ENCODE peak calls at places on chromosomes 3 and 15, in eight cellular contexts. G, U, N, K, T, S, R and H are unnamed samples.

GRCh38 chr3:170563712-170564423 is 22.0 kb downstream of the SLC7A14 start:
- DNase-seq in S (no peak), T (no peak), U (no peak), K (no peak), G (no peak), R (no peak), N (no peak), H (no peak)

GRCh38 chr15:79582650-79583049 is 150.5 kb downstream of the MINAR1 start:
- DNase-seq in T (no peak), K (no peak), R (no peak), G (no peak), N (no peak), S (no peak), U (no peak), H (no peak)

GRCh38 chr3:114554716-114555115 is 260.9 kb downstream of the TIGIT start:
- DNase-seq in T (no peak), S (no peak), N (no peak), G (no peak), U (no peak), R (no peak), K (no peak), H (no peak)

GRCh38 chr3:65659396-65659795 is 379.3 kb downstream of the MAGI1 start:
- DNase-seq in R (no peak), K (no peak), U (no peak), N (no peak), G (no peak), T (no peak), S (no peak), H (no peak)

GRCh38 chr3:126998728-126999127 is 15.8 kb downstream of the PLXNA1 start:
- DNase-seq in U (no peak), N (no peak), T (no peak), K (no peak), R (no peak), G (peak; percentile 44), S (no peak), H (no peak)

GRCh38 chr3:43291546-43291945 is 5.2 kb downstream of the SNRK start:
- DNase-seq in N (no peak), T (no peak), R (no peak), S (no peak), K (no peak), G (no peak), U (no peak), H (no peak)

GRCh38 chr15:65323071-65323511 is 18.6 kb downstream of the RNU5B-1 start:
- DNase-seq in R (no peak), T (peak; percentile 79), U (no peak), N (peak; percentile 56), K (peak; percentile 68), S (no peak), G (peak; percentile 41), H (no peak)

GRCh38 chr3:139689122-139689521 is 11.3 kb upstream of the NMNAT3 start:
- DNase-seq in G (no peak), N (no peak), K (peak; percentile 77), T (no peak), S (no peak), U (no peak), R (no peak), H (no peak)

GRCh38 chr3:156050918-156051317 is 69.5 kb upstream of the KCNAB1 start:
- DNase-seq in K (no peak), R (no peak), G (no peak), N (no peak), S (no peak), U (no peak), T (no peak), H (no peak)

GRCh38 chr3:61903931-61904657 is 342.7 kb downstream of the PTPRG start:
- DNase-seq in K (peak; percentile 48), T (peak; percentile 35), R (no peak), U (no peak), N (no peak), S (no peak), G (no peak), H (no peak)

GRCh38 chr15:90643301-90643632 is 73.9 kb upstream of the BLM start:
- DNase-seq in R (no peak), K (no peak), N (no peak), S (no peak), U (no peak), T (no peak), G (no peak), H (no peak)

GRCh38 chr15:90645873-90646605 is 71.1 kb upstream of the BLM start:
- DNase-seq in T (no peak), G (no peak), S (no peak), K (no peak), U (no peak), R (no peak), N (no peak), H (no peak)

GRCh38 chr15:90644946-90645725 is 72.0 kb upstream of the BLM start:
- DNase-seq in G (no peak), S (no peak), R (no peak), K (no peak), U (no peak), N (no peak), T (no peak), H (no peak)

GRCh38 chr15:90642464-90643300 is 74.5 kb upstream of the BLM start:
- DNase-seq in U (no peak), G (no peak), S (no peak), T (no peak), R (no peak), K (no peak), N (no peak), H (no peak)

GRCh38 chr15:90644526-90644925 is 72.6 kb upstream of the BLM start:
- DNase-seq in S (no peak), T (no peak), N (no peak), G (no peak), R (no peak), U (no peak), K (no peak), H (no peak)
- H3K9me3 ChIP-seq in S (no peaks in the 10 kb centered on the region), T (no peaks in the 10 kb centered on the region), N (no peaks in the 10 kb centered on the region), G (no peaks in the 10 kb centered on the region), R (no peaks in the 10 kb centered on the region), U (no peaks in the 10 kb centered on the region), K (no peaks in the 10 kb centered on the region), H (no peaks in the 10 kb centered on the region)

GRCh38 chr3:187747506-187747905 is 2.2 kb upstream of the BCL6 start:
- DNase-seq in G (no peak), T (no peak), R (no peak), K (no peak), S (no peak), U (no peak), N (no peak), H (no peak)

GRCh38 chr3:187748050-187748481 is 2.8 kb upstream of the BCL6 start:
- DNase-seq in N (peak; percentile 89), K (peak; percentile 94), S (peak; percentile 66), G (peak; percentile 96), T (peak; percentile 95), U (peak; percentile 35), R (peak; percentile 79), H (peak; percentile 92)

GRCh38 chr3:187750513-187751123 is 5.3 kb upstream of the BCL6 start:
- DNase-seq in N (no peak), K (peak; percentile 45), G (peak; percentile 33), T (no peak), R (no peak), S (no peak), U (no peak), H (no peak)

GRCh38 chr3:187746479-187747335 is 1.4 kb upstream of the BCL6 start:
- DNase-seq in K (peak; percentile 65), U (no peak), G (no peak), R (no peak), T (peak; percentile 67), S (no peak), N (no peak), H (no peak)

GRCh38 chr3:187750041-187750512 is 4.8 kb upstream of the BCL6 start:
- DNase-seq in S (no peak), N (no peak), K (peak; percentile 74), T (peak; percentile 81), U (no peak), R (no peak), G (peak; percentile 74), H (peak; percentile 88)
- H3K4me3 ChIP-seq in S (no peak overlapping the region), N (peak overlapping the region; percentile 42), K (peak overlapping the region; percentile 21), T (peak overlapping the region; percentile 8), U (peak overlapping the region; percentile 25), R (no peak overlapping the region), G (peak overlapping the region; percentile 16), H (peak overlapping the region; percentile 29)

DNA sequence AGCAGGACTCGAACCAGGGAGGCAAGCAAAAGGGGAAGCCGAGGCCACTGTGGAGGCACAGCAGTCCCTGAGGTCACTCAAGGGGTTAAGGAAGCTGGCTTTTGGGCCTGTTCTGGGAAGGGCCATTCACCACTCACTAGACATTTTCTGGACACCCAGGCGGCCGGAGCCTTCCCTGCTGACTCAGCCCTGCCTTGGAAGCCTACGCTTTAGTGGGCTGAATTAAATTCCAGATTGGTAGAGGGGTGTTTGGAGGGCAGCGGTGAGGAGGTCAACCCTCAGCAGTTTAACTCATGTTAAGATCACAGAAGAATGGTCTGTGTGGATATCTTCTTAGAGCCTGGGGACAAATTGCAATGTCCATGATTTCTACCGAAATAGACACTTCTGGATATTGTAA is 152.8 kb downstream of the GABRG3 start:
- DNase-seq in U (no peak), T (no peak), S (no peak), N (no peak), G (no peak), K (no peak), R (no peak), H (no peak)
- H3K9me3 ChIP-seq in U (no peaks in the 10 kb centered on the region), T (no peaks in the 10 kb centered on the region), S (no peaks in the 10 kb centered on the region), N (no peaks in the 10 kb centered on the region), G (no peaks in the 10 kb centered on the region), K (no peaks in the 10 kb centered on the region), R (no peaks in the 10 kb centered on the region), H (no peaks in the 10 kb centered on the region)

GRCh38 chr3:159458982-159459381 is 529.7 kb upstream of the IL12A start:
- DNase-seq in G (no peak), U (no peak), K (no peak), T (no peak), S (no peak), N (no peak), R (no peak), H (no peak)

GRCh38 chr3:159455741-159456181 is 532.9 kb upstream of the IL12A start:
- DNase-seq in K (no peak), G (no peak), R (no peak), S (no peak), U (no peak), T (no peak), N (no peak), H (no peak)

GRCh38 chr3:159453036-159453435 is 535.6 kb upstream of the IL12A start:
- DNase-seq in S (no peak), N (no peak), R (no peak), U (no peak), T (no peak), G (no peak), K (no peak), H (no peak)

GRCh38 chr3:159458010-159458409 is 530.6 kb upstream of the IL12A start:
- DNase-seq in R (no peak), S (peak; percentile 89), T (peak; percentile 1), U (no peak), N (no peak), G (no peak), K (no peak), H (no peak)
- H3K4me3 ChIP-seq in R (no peak overlapping the region), S (no peak overlapping the region), T (no peak overlapping the region), U (no peak overlapping the region), N (no peak overlapping the region), G (no peak overlapping the region), K (no peak overlapping the region), H (no peak overlapping the region)

DNA sequence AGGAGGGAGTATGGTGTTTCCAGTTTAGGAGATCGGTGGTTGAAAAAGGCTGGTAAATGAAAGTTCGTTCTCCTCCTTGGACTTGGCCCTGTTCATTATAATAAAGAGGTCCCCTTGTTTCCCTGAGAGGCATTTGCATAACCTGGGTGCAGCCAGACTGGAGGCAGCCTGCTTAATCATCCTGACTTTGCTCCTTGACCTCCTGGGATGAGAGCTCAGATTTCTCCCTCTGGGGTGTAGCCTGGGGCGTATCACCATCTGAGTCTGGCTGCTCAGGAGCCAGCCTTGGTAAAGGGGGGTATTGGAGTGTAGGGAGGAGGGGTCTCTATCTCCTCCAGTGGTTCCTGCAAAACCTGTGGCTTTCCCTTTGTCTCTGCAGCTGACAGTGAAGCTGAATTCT is 21.3 kb upstream of the ACAD9 start:
- DNase-seq in S (no peak), G (no peak), T (no peak), U (no peak), K (no peak), N (no peak), R (no peak), H (no peak)
- H3K9me3 ChIP-seq in S (peaks cover 15% of the 10 kb centered on the region), G (peaks cover 38% of the 10 kb centered on the region), T (peaks cover 26% of the 10 kb centered on the region), U (peaks cover 67% of the 10 kb centered on the region), K (no peaks in the 10 kb centered on the region), N (no peaks in the 10 kb centered on the region), R (no peaks in the 10 kb centered on the region), H (peaks cover 15% of the 10 kb centered on the region)